ENCODE peak calls at places on chromosomes 13 and 19, in five cellular contexts. L is substantia nigra, G is hippocampal formation, Q is esophagus muscularis mucosa, I is immature natural killer cell. X is an unnamed sample.

GRCh38 chr19:18000981-18001836 is 6.8 kb upstream of the ARRDC2 start:
- DNase-seq in L (peak; percentile 77), G (peak; percentile 61), Q (peak; percentile 97), I (peak; percentile 99), X (no peak)

GRCh38 chr19:10238172-10238783 is 7.1 kb upstream of the S1PR2 start:
- DNase-seq in L (no peak), G (no peak), Q (peak; percentile 95), I (no peak), X (peak; percentile 89)

GRCh38 chr13:103976371-103976770 is 910.2 kb upstream of the SLC10A2 start:
- DNase-seq in L (no peak), G (no peak), Q (no peak), I (no peak), X (no peak)

GRCh38 chr13:83065136-83065535 is 817.1 kb downstream of the SLITRK1 start:
- DNase-seq in L (no peak), G (no peak), Q (peak; percentile 93), I (no peak), X (no peak)

GRCh38 chr19:23884363-23884762 is 30.3 kb upstream of the ZNF726 start:
- DNase-seq in L (no peak), G (no peak), Q (no peak), I (no peak), X (no peak)

GRCh38 chr13:44218501-44219240 is 155.0 kb upstream of the SERP2 start:
- DNase-seq in L (peak; percentile 35), G (no peak), Q (no peak), I (no peak), X (no peak)

GRCh38 chr13:95253033-95253432 is 48.2 kb downstream of the ABCC4 start:
- DNase-seq in L (no peak), G (no peak), Q (no peak), I (no peak), X (no peak)

GRCh38 chr19:31810536-31811109 is 461.4 kb upstream of the TSHZ3 start:
- DNase-seq in L (no peak), G (no peak), Q (peak; percentile 29), I (no peak), X (no peak)

GRCh38 chr13:76398426-76398825 is 487.8 kb downstream of the KCTD12 start:
- DNase-seq in L (no peak), G (no peak), Q (no peak), I (no peak), X (no peak)

GRCh38 chr13:80666782-80667537 is 326.0 kb upstream of the SPRY2 start:
- DNase-seq in L (no peak), G (no peak), Q (no peak), I (no peak), X (no peak)

GRCh38 chr19:18951721-18952281 is 10.8 kb upstream of the HOMER3 start:
- DNase-seq in L (no peak), G (no peak), Q (no peak), I (no peak), X (no peak)

GRCh38 chr13:75934889-75935288 is 298.8 kb downstream of the LMO7 start:
- DNase-seq in L (no peak), G (no peak), Q (no peak), I (no peak), X (no peak)

GRCh38 chr19:8531470-8531869 is 17.5 kb upstream of the ZNF414 start:
- DNase-seq in L (no peak), G (no peak), Q (no peak), I (no peak), X (no peak)

GRCh38 chr13:78601124-78601885 is 2.0 kb downstream of the POU4F1 start:
- DNase-seq in L (no peak), G (no peak), Q (no peak), I (no peak), X (no peak)

GRCh38 chr19:15180451-15181390 is 20.1 kb downstream of the NOTCH3 start:
- DNase-seq in L (no peak), G (no peak), Q (no peak), I (no peak), X (no peak)

GRCh38 chr19:44401108-44401786 is at the start of gene ZNF285:
- DNase-seq in L (no peak), G (no peak), Q (peak; percentile 95), I (peak; percentile 78), X (no peak)

GRCh38 chr13:27592865-27593264 is 27.5 kb downstream of the LNX2 start:
- DNase-seq in L (no peak), G (no peak), Q (no peak), I (no peak), X (no peak)

GRCh38 chr13:49421391-49421790 is 22.5 kb downstream of the CAB39L start:
- DNase-seq in L (no peak), G (no peak), Q (no peak), I (peak; percentile 30), X (no peak)

GRCh38 chr19:42311612-42312160 is 1.4 kb upstream of the TMEM145 start:
- DNase-seq in L (no peak), G (no peak), Q (no peak), I (no peak), X (no peak)

GRCh38 chr13:101514695-101515275 is 62.3 kb downstream of the ITGBL1 start:
- DNase-seq in L (no peak), G (no peak), Q (no peak), I (peak; percentile 33), X (peak; percentile 13)

GRCh38 chr19:1904385-1905070 is 671 bp upstream of the ADAT3 start:
- DNase-seq in L (peak; percentile 28), G (peak; percentile 17), Q (no peak), I (no peak), X (no peak)

GRCh38 chr19:46958542-46958941 is 61.1 kb upstream of the NPAS1 start:
- DNase-seq in L (no peak), G (no peak), Q (no peak), I (no peak), X (no peak)

GRCh38 chr13:44140146-44140545 is 233.5 kb upstream of the SERP2 start:
- DNase-seq in L (no peak), G (no peak), Q (no peak), I (no peak), X (peak; percentile 42)

GRCh38 chr19:7415163-7415856 is 66.6 kb downstream of the ARHGEF18 start:
- DNase-seq in L (no peak), G (no peak), Q (no peak), I (no peak), X (no peak)

GRCh38 chr13:49444517-49445395 is 682 bp downstream of the SETDB2 start:
- DNase-seq in L (no peak), G (no peak), Q (no peak), I (peak; percentile 61), X (no peak)

GRCh38 chr19:46840157-46840942 is 10.3 kb downstream of the AP2S1 start:
- DNase-seq in L (peak; percentile 36), G (peak; percentile 32), Q (no peak), I (peak; percentile 58), X (no peak)

GRCh38 chr13:101326710-101327109 is 89.6 kb downstream of the NALCN start:
- DNase-seq in L (no peak), G (no peak), Q (no peak), I (no peak), X (no peak)

GRCh38 chr13:101265934-101266333 is 150.4 kb downstream of the NALCN start:
- DNase-seq in L (no peak), G (no peak), Q (no peak), I (no peak), X (no peak)

GRCh38 chr19:17488593-17489391 is 18.5 kb downstream of the SLC27A1 start:
- DNase-seq in L (no peak), G (no peak), Q (no peak), I (peak; percentile 82), X (no peak)

GRCh38 chr13:31982540-31982939 is 49.0 kb upstream of the FRY start:
- DNase-seq in L (peak; percentile 24), G (no peak), Q (no peak), I (no peak), X (no peak)

GRCh38 chr13:97202761-97203160 is 19.4 kb upstream of the MBNL2 start:
- DNase-seq in L (no peak), G (no peak), Q (no peak), I (no peak), X (no peak)

GRCh38 chr19:40811478-40812341 is 12.7 kb downstream of the EGLN2 start:
- DNase-seq in L (no peak), G (no peak), Q (no peak), I (no peak), X (no peak)

GRCh38 chr13:31755803-31756212 is 16.5 kb downstream of the RXFP2 start:
- DNase-seq in L (no peak), G (no peak), Q (no peak), I (no peak), X (no peak)

GRCh38 chr19:31140717-31141116 is 208.5 kb downstream of the TSHZ3 start:
- DNase-seq in L (no peak), G (no peak), Q (no peak), I (no peak), X (no peak)

GRCh38 chr13:98449273-98449672 is 127.6 kb downstream of the STK24 start:
- DNase-seq in L (no peak), G (no peak), Q (no peak), I (no peak), X (no peak)

GRCh38 chr13:75838366-75839017 is 202.4 kb downstream of the LMO7 start:
- DNase-seq in L (no peak), G (no peak), Q (no peak), I (no peak), X (no peak)